ENCODE peak calls at places on chromosome 2, in eight cellular contexts. O, P, M, S, J, D, W and C are unnamed samples.

GRCh38 chr2:176852667-176853066 is 359.9 kb upstream of the HNRNPA3 start:
- DNase-seq in S (no peak), J (no peak), D (no peak), O (peak), W (peak), P (no peak), M (peak), C (no peak)

GRCh38 chr2:73716518-73717250 is 20.5 kb downstream of the TPRKB start:
- DNase-seq in D (no peak), W (no peak), J (no peak), O (no peak), P (no peak), M (no peak), S (no peak), C (no peak)

GRCh38 chr2:132977812-132978529 is 308.0 kb upstream of the LYPD1 start:
- DNase-seq in S (no peak), P (no peak), D (no peak), O (no peak), M (no peak), J (peak), W (no peak), C (no peak)

GRCh38 chr2:86001326-86001725 is 104.4 kb downstream of the POLR1A start:
- DNase-seq in D (no peak), J (no peak), M (no peak), W (no peak), P (no peak), O (no peak), S (no peak), C (no peak)

GRCh38 chr2:3113122-3113521 is 264.5 kb downstream of the EIPR1 start:
- DNase-seq in D (no peak), J (no peak), M (no peak), O (no peak), S (no peak), P (no peak), W (no peak), C (no peak)

GRCh38 chr2:43123056-43123455 is 103.3 kb downstream of the ZFP36L2 start:
- DNase-seq in W (no peak), M (no peak), O (no peak), J (no peak), S (no peak), D (no peak), P (no peak), C (no peak)

GRCh38 chr2:203330434-203330833 is 2.2 kb downstream of the ABI2 start:
- DNase-seq in J (peak), D (no peak), O (no peak), W (no peak), P (no peak), S (no peak), M (no peak), C (no peak)

GRCh38 chr2:61426267-61426897 is 44.5 kb downstream of the USP34 start:
- DNase-seq in P (no peak), M (peak), D (no peak), S (peak), W (peak), O (peak), J (peak), C (no peak)

GRCh38 chr2:197515277-197515797 is 529 bp upstream of the MOB4 start:
- DNase-seq in P (no peak), M (no peak), D (no peak), J (peak), W (no peak), O (no peak), S (peak), C (no peak)

GRCh38 chr2:36633470-36634092 is 35.6 kb upstream of the FEZ2 start:
- DNase-seq in J (no peak), D (no peak), O (no peak), M (no peak), S (no peak), P (no peak), W (no peak), C (no peak)